ENCODE peak calls at places on chromosomes 5 and 9, in five cellular contexts. I, R, J, M and Y are unnamed samples.

GRCh38 chr5:82334856-82335255 is 56.7 kb upstream of the RPS23 start:
- DNase-seq in J (no peak), R (no peak), M (peak; percentile 89), I (no peak), Y (no peak)

GRCh38 chr5:36481721-36482120 is 124.7 kb upstream of the SLC1A3 start:
- DNase-seq in I (no peak), J (no peak), R (no peak), M (no peak), Y (no peak)

GRCh38 chr5:167412506-167412905 is 878.9 kb upstream of the WWC1 start:
- DNase-seq in I (no peak), R (no peak), M (no peak), J (no peak), Y (no peak)

GRCh38 chr5:28779161-28779754 is 1740.9 kb upstream of the CDH9 start:
- DNase-seq in R (peak; percentile 1), M (peak; percentile 18), I (peak; percentile 52), J (peak; percentile 2), Y (no peak)

GRCh38 chr9:112104401-112104800 is 70.7 kb downstream of the SUSD1 start:
- DNase-seq in I (no peak), R (no peak), M (no peak), J (no peak), Y (no peak)

GRCh38 chr5:13566903-13567339 is 377.6 kb downstream of the DNAH5 start:
- DNase-seq in I (no peak), R (peak; percentile 37), J (peak; percentile 5), M (peak; percentile 97), Y (no peak)

GRCh38 chr5:160108124-160108523 is 11.1 kb downstream of the PWWP2A start:
- DNase-seq in M (no peak), R (no peak), I (no peak), J (no peak), Y (no peak)

GRCh38 chr9:75239176-75239575 is 150.9 kb downstream of the OSTF1 start:
- DNase-seq in R (no peak), M (peak; percentile 65), I (peak; percentile 8), J (peak; percentile 55), Y (no peak)

GRCh38 chr5:94849821-94850736 is 231.6 kb downstream of the SLF1 start:
- DNase-seq in J (peak; percentile 57), R (peak; percentile 10), I (peak; percentile 15), M (peak; percentile 45), Y (peak; percentile 56)

GRCh38 chr5:94690778-94691177 is 72.3 kb downstream of the SLF1 start:
- DNase-seq in I (no peak), J (no peak), M (no peak), R (no peak), Y (no peak)

GRCh38 chr9:110217656-110218099 is 9.7 kb upstream of the C9orf152 start:
- DNase-seq in M (peak; percentile 45), R (no peak), J (peak; percentile 63), I (peak; percentile 9), Y (peak; percentile 22)

GRCh38 chr5:145778144-145778900 is 56.8 kb downstream of the PRELID2 start:
- DNase-seq in M (no peak), J (no peak), R (no peak), I (no peak), Y (no peak)

GRCh38 chr5:164998590-164998989 is 1493.2 kb downstream of the MAT2B start:
- DNase-seq in R (no peak), M (no peak), I (no peak), J (no peak), Y (no peak)

GRCh38 chr9:104686081-104686480 is 8.2 kb upstream of the OR13D1 start:
- DNase-seq in J (no peak), I (no peak), M (no peak), R (no peak), Y (no peak)

GRCh38 chr9:137449931-137450537 is 8.9 kb upstream of the ENTPD8 start:
- DNase-seq in M (no peak), I (no peak), R (no peak), J (peak; percentile 70), Y (peak; percentile 48)